ENCODE peak calls at places on chromosomes 16 and 17, in five cellular contexts. L, A, R, N and M are unnamed samples. For H3K27me3, the result is how much of the 10 kb centered on the place peaks cover.

GRCh38 chr17:77370536-77370935 is 229.8 kb downstream of the SEC14L1 start:
- DNase-seq in L (peak), N (no peak), A (no peak), R (no peak), M (no peak)

GRCh38 chr17:78774956-78775571 is 7.0 kb downstream of the CYTH1 start:
- DNase-seq in R (no peak), L (no peak), N (no peak), A (no peak), M (no peak)

GRCh38 chr16:82302007-82302733 is 132.1 kb upstream of the MPHOSPH6 start:
- DNase-seq in R (no peak), A (no peak), L (peak), N (no peak), M (no peak)

GRCh38 chr17:4220655-4221054 is 43.1 kb downstream of the ANKFY1 start:
- DNase-seq in L (no peak), A (peak), N (no peak), R (no peak), M (peak)

GRCh38 chr17:2736956-2737355 is 12.5 kb downstream of the CCDC92B start:
- DNase-seq in A (no peak), N (peak), R (peak), L (no peak), M (no peak)

GRCh38 chr17:27430882-27431491 is 25.3 kb upstream of the KSR1 start:
- DNase-seq in N (no peak), R (peak), L (no peak), A (no peak), M (no peak)

GRCh38 chr17:49371178-49371834 is 9.3 kb upstream of the ZNF652 start:
- DNase-seq in R (no peak), L (no peak), A (peak), N (no peak), M (no peak)

GRCh38 chr17:36136031-36136430 is 32.4 kb downstream of the CCL4 start:
- DNase-seq in R (no peak), A (no peak), N (no peak), L (no peak), M (no peak)

GRCh38 chr17:51046527-51047384 is 73.9 kb downstream of the SPAG9 start:
- DNase-seq in N (no peak), A (peak), R (peak), L (peak), M (peak)

GRCh38 chr16:56191807-56192643 is 736 bp downstream of the GNAO1 start:
- DNase-seq in N (no peak), R (peak), L (no peak), A (no peak), M (no peak)

GRCh38 chr16:57675752-57676623 is 7.9 kb downstream of the ADGRG3 start:
- DNase-seq in R (no peak), A (no peak), N (no peak), L (no peak), M (no peak)

GRCh38 chr17:285751-286422 is 66.7 kb downstream of the RPH3AL start:
- DNase-seq in N (no peak), R (no peak), A (no peak), L (no peak), M (no peak)

GRCh38 chr16:68284847-68285246 is 20.5 kb downstream of the SLC7A6 start:
- DNase-seq in L (no peak), N (no peak), A (no peak), R (no peak), M (no peak)

GRCh38 chr16:80689487-80689886 is 114.9 kb downstream of the CDYL2 start:
- DNase-seq in A (peak), L (no peak), N (no peak), R (no peak), M (no peak)

GRCh38 chr17:60047590-60047989 is 31.1 kb downstream of the HEATR6 start:
- DNase-seq in L (no peak), A (no peak), R (no peak), N (no peak), M (no peak)

GRCh38 chr17:28717578-28718316 is at the start of gene RAB34:
- DNase-seq in R (no peak), N (no peak), A (peak), L (peak), M (peak)

GRCh38 chr17:72697602-72698146 is 394.8 kb downstream of the SLC39A11 start:
- DNase-seq in R (peak), A (no peak), L (no peak), N (no peak), M (no peak)

GRCh38 chr16:50260206-50261159 is 5.9 kb upstream of the ADCY7 start:
- DNase-seq in A (no peak), N (no peak), L (peak), R (no peak), M (peak)
- H3K27me3 ChIP-seq in A (under half), N (under half), L (under half), R (under half), M (under half)

DNA sequence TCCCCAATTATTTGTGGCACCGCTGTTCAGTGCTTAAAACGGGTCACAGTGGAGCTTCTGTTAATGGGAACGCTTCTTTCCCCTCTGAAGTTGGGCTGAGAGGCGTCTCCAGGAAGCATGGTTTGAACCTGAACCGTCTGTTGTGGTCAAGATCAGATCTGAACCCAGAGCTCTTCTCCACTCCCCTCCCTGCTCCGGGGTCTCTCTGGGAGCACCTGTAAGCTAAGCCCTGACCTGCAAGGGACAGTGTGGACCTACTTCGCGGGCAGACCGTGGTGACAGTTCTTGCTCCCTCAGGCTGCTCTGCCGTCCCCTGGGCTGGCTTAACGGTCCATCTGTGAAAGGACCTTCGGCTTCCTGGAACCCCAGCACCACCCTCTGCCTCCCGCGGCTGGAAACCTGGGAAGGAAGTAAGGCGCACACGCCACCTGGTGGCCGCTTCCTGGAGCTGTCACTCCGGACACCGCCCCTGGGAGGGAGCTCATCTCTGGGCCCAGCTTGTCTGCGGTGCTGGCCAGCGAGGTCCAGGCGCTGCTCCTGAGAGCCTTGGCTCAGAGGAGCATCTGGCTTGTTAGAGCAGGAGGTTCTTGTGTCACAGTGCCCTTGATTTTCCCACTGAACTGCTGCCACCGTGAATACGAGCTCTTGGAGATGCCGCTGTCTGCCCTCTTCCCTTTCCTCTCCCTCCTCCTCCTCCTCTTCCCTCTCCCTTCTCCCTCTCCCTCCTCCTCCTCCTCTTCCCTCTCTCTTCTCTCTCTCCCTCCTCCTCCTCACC is 518.5 kb upstream of the EEF2KMT start:
- DNase-seq in L (peak), R (peak), N (no peak), A (no peak), M (no peak)
- H3K4me3 ChIP-seq in L (no peak), R (peak), N (no peak), A (no peak), M (no peak)

DNA sequence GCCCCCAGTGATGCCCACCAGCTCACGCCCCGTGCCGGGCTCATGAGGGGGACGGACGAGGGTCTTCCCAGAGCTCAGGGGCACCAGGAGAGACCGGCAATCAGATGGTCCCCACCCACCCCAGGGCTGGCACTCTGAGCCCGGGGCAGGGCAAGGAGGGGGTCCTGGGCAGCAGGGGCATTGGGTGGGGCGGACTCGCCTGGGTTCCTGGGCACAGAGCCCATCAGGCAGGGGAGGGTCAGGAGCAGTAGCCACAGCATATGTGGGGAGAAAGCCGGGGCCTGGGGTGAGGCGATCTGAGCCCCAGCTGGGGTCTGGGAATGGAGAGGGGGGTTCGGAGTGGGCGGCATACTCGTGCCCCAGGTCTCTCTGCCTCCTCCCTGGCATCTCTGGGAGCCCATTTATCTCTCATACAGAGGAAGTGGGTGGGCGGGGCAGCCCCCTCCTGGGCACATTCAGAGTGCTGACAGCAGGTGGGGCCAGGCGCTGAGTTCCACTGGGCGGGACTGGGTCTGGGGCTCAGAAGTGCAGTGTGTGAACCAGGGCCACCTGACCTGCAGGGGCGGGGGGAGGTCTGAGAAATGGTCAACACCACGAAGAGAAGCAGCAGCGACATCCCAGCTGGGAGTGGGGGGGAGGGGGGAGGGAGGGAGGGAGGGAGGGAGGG is 20.5 kb upstream of the UBE2I start:
- DNase-seq in R (no peak), L (no peak), N (no peak), A (no peak), M (no peak)
- H3K27me3 ChIP-seq in R (half or more), L (half or more), N (half or more), A (under half), M (half or more)

DNA sequence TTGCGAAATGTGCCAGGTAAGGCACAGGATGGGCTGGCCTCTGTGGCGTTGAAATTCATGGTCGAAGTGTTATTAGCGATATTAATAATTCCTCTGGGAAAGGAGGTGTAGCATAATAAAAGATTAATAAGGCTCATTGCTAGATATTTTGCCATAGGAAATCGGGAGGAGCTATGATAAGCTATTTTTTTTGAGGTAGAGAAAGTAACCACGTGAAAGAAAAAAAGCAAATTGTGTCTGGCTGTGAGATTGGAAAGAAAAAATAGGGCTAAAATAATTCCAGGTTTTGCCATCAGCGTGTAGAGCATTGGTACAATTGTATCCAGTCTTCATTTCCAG is 1.0 kb downstream of the TANC2 start:
- DNase-seq in N (no peak), R (no peak), L (no peak), A (no peak), M (no peak)
- H3K4me3 ChIP-seq in N (peak), R (peak), L (peak), A (peak), M (peak)

GRCh38 chr17:74347646-74348045 is 14.0 kb downstream of the BTBD17 start:
- DNase-seq in L (no peak), R (no peak), A (no peak), N (no peak), M (no peak)

GRCh38 chr17:74350486-74350885 is 11.2 kb downstream of the BTBD17 start:
- DNase-seq in A (no peak), R (no peak), N (no peak), L (no peak), M (no peak)

GRCh38 chr17:74345433-74346241 is 16.0 kb downstream of the BTBD17 start:
- DNase-seq in R (no peak), N (peak), A (no peak), L (no peak), M (no peak)

GRCh38 chr17:74351552-74352210 is 10.0 kb downstream of the BTBD17 start:
- DNase-seq in A (no peak), N (no peak), L (no peak), R (peak), M (no peak)

GRCh38 chr17:74349120-74349519 is 12.5 kb downstream of the BTBD17 start:
- DNase-seq in R (no peak), L (no peak), A (no peak), N (no peak), M (no peak)
- H3K27me3 ChIP-seq in R (half or more), L (under half), A (under half), N (under half), M (under half)

DNA sequence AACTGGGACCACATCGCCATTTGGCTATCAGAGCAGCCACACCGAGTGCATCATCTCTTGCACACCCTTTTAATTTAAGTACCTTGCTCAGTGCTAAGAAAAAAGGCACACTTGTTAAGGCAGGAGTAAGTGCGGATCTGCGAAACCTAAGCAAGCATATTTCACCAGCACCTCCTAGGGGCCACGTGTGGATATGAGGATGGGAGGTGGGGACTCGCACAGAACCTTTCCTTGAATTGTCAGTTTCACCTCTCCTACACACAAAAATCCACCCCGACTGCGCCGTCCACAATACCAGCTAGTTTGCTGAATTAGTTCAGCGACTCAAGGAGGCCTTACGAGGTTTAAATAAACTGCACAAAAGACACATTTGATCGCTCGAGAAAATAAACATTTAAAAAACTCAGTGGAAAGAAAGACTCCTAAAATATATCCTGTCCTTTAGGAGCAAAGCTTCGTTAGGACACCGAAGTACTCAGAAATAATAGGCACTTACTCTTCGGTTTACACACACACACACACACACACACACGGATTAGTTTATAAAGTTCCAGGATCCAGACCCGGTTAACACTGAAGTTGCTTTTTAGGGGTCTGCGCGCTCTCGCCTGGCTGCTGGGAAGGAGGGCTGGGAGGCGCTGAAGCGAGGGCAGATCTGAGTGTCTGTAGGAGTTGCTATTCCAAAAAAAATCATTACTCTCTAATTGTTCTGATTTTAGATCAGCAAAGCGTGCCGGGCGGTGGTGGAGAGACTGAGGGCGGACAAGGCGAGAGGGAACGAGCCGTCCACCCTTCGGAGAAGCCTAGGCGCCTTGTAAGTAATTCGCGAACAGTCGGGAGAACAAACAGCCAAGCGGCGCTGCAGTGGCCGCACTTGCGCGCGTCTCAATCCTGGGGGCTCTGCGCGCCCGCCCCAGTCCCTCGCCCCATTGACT is 1.0 kb upstream of the KCNJ2 start:
- DNase-seq in N (no peak), R (peak), A (peak), L (peak), M (peak)
- H3K4me3 ChIP-seq in N (peak), R (peak), A (peak), L (peak), M (peak)

GRCh38 chr16:1858189-1858588 is 13.8 kb downstream of the MEIOB start:
- DNase-seq in N (no peak), A (no peak), L (no peak), R (no peak), M (no peak)

GRCh38 chr16:1862394-1862793 is 9.6 kb downstream of the MEIOB start:
- DNase-seq in L (no peak), N (no peak), A (no peak), R (no peak), M (no peak)

GRCh38 chr16:1857433-1858097 is 14.4 kb downstream of the MEIOB start:
- DNase-seq in L (no peak), N (no peak), R (no peak), A (no peak), M (no peak)

GRCh38 chr16:1861730-1862129 is 10.2 kb downstream of the MEIOB start:
- DNase-seq in L (no peak), N (no peak), R (no peak), A (no peak), M (no peak)

GRCh38 chr16:1859650-1860049 is 12.3 kb downstream of the MEIOB start:
- DNase-seq in N (no peak), L (no peak), R (peak), A (no peak), M (no peak)
- H3K27me3 ChIP-seq in N (under half), L (under half), R (half or more), A (under half), M (under half)

GRCh38 chr16:441447-441846 is 16.0 kb downstream of the RAB11FIP3 start:
- DNase-seq in R (no peak), A (no peak), N (no peak), L (no peak), M (no peak)

GRCh38 chr16:445566-445965 is 20.1 kb downstream of the RAB11FIP3 start:
- DNase-seq in A (no peak), R (no peak), N (no peak), L (no peak), M (no peak)

GRCh38 chr16:440627-441026 is 15.2 kb downstream of the RAB11FIP3 start:
- DNase-seq in A (no peak), R (no peak), N (no peak), L (no peak), M (no peak)

DNA sequence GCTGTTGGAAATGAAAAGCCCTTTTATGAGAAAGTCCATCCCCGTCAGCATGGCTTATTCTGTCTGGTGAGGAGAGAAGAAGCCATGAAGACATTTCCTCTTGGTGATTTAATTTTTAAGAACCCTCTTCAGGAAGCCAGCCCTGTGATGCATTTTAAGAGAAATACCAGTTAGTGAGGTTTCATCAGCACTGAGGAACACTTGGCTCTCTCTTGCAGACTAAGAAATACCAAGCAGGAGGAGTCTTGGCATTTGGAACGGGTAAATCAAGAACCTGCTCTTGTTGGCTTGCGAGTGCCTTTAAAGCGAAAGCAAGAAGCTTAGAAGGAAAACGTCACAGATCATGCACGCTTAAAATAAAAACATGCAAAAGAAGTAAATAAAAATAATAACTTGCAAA is 17.5 kb downstream of the RAB11FIP3 start:
- DNase-seq in R (no peak), L (no peak), A (no peak), N (no peak), M (no peak)
- H3K4me3 ChIP-seq in R (no peak), L (no peak), A (no peak), N (no peak), M (no peak)

GRCh38 chr17:56699186-56699895 is 105.8 kb downstream of the NOG start:
- DNase-seq in R (no peak), L (peak), A (peak), N (peak), M (peak)

GRCh38 chr17:56697190-56697589 is 103.7 kb downstream of the NOG start:
- DNase-seq in R (no peak), A (no peak), L (no peak), N (no peak), M (no peak)

GRCh38 chr17:56690441-56691291 is 97.2 kb downstream of the NOG start:
- DNase-seq in N (no peak), L (no peak), R (no peak), A (no peak), M (peak)

DNA sequence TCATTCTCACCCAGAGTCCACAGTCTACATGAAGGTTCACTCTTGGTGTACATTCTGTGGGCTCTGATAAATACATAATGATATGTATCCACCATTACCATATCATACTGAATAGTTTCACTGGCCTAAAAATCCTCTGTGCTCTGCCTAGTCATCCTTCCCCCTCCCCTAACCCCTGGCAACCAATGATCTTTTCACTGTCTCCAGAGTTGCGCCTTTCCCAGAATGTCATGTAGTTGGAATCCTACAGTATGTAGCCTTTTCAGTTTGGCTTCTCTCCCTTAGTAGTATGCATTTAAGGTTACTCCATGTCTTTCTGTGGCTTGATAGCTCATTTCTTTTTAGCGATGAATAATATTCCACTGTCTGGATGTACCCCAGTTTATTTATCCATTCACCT is 101.3 kb downstream of the NOG start:
- DNase-seq in N (no peak), L (no peak), R (no peak), A (no peak), M (no peak)
- H3K27me3 ChIP-seq in N (under half), L (under half), R (under half), A (under half), M (under half)